ENCODE peak calls at places on chromosomes 4 and X, in nine cellular contexts. Y is suprapubic skin, N is SK-N-SH, O is transverse colon, U is GM12878, H is A549, P is tibial nerve, M is stomach, X is HepG2. D is an unnamed sample.

GRCh38 chrX:114985967-114986592 is 31.3 kb downstream of the IL13RA2 start:
- DNase-seq in Y (no peak), N (no peak), O (no peak), U (no peak), H (no peak), P (no peak), M (no peak), X (no peak), D (no peak)

GRCh38 chr4:84232311-84233095 is 266.6 kb downstream of the NKX6-1 start:
- DNase-seq in Y (no peak), N (no peak), O (no peak), U (no peak), H (no peak), P (no peak), M (no peak), X (no peak), D (no peak)

GRCh38 chrX:1385251-1385794 is 6.6 kb downstream of the SLC25A6 start:
- DNase-seq in Y (peak; percentile 55), N (peak; percentile 27), O (no peak), U (no peak), H (no peak), P (no peak), M (no peak), X (no peak), D (no peak)

GRCh38 chrX:24025741-24026402 is 1.1 kb downstream of the KLHL15 start:
- DNase-seq in Y (peak; percentile 65), N (no peak), O (no peak), U (no peak), H (peak; percentile 82), P (peak; percentile 14), M (no peak), X (no peak), D (no peak)

GRCh38 chrX:17542123-17542522 is 167.1 kb downstream of the NHS start:
- DNase-seq in Y (no peak), N (no peak), O (no peak), U (no peak), H (no peak), P (no peak), M (peak; percentile 52), X (no peak), D (no peak)

GRCh38 chr4:7004331-7004730 is 38.8 kb upstream of the TADA2B start:
- DNase-seq in Y (no peak), N (no peak), O (no peak), U (no peak), H (no peak), P (no peak), M (no peak), X (no peak), D (no peak)

GRCh38 chr4:73998040-73999011 is at the start of gene CXCL5:
- DNase-seq in Y (no peak), N (no peak), O (peak; percentile 16), U (no peak), H (peak; percentile 92), P (no peak), M (peak; percentile 44), X (no peak), D (no peak)

GRCh38 chrX:67619253-67619652 is 75.4 kb downstream of the AR start:
- DNase-seq in Y (no peak), N (no peak), O (no peak), U (no peak), H (peak; percentile 63), P (no peak), M (no peak), X (no peak), D (no peak)

GRCh38 chrX:72108666-72109065 is 23.0 kb downstream of the RTL5 start:
- DNase-seq in Y (no peak), N (no peak), O (no peak), U (no peak), H (no peak), P (no peak), M (no peak), X (no peak), D (no peak)

GRCh38 chrX:38028300-38028699 is 21.9 kb downstream of the SYTL5 start:
- DNase-seq in Y (no peak), N (no peak), O (no peak), U (no peak), H (no peak), P (no peak), M (no peak), X (no peak), D (no peak)

GRCh38 chr4:97235516-97235915 is 907.8 kb downstream of the STPG2 start:
- DNase-seq in Y (no peak), N (peak; percentile 3), O (no peak), U (no peak), H (no peak), P (no peak), M (no peak), X (no peak), D (no peak)

GRCh38 chr4:71216316-71216959 is 122.4 kb upstream of the SLC4A4 start:
- DNase-seq in Y (no peak), N (no peak), O (no peak), U (no peak), H (no peak), P (no peak), M (no peak), X (no peak), D (no peak)

GRCh38 chrX:35076061-35076460 is 133.5 kb downstream of the FAM47B start:
- DNase-seq in Y (no peak), N (no peak), O (no peak), U (no peak), H (peak; percentile 9), P (no peak), M (no peak), X (no peak), D (no peak)

GRCh38 chr4:71333960-71334951 is 4.6 kb upstream of the SLC4A4 start:
- DNase-seq in Y (no peak), N (no peak), O (no peak), U (no peak), H (no peak), P (no peak), M (no peak), X (no peak), D (no peak)

GRCh38 chr4:1473718-1474117 is 67.5 kb upstream of the NKX1-1 start:
- DNase-seq in Y (no peak), N (peak; percentile 7), O (no peak), U (no peak), H (no peak), P (no peak), M (no peak), X (no peak), D (no peak)

GRCh38 chrX:51332188-51332942 is at the start of gene NUDT10:
- DNase-seq in Y (peak; percentile 59), N (peak; percentile 81), O (peak; percentile 29), U (no peak), H (peak; percentile 12), P (no peak), M (no peak), X (no peak), D (peak; percentile 81)

GRCh38 chr4:54586343-54586953 is 71.3 kb upstream of the KIT start:
- DNase-seq in Y (no peak), N (no peak), O (peak; percentile 33), U (no peak), H (peak; percentile 4), P (no peak), M (no peak), X (no peak), D (no peak)

GRCh38 chrX:1493877-1494510 is 41.3 kb upstream of the ASMTL start:
- DNase-seq in Y (peak; percentile 22), N (no peak), O (peak; percentile 34), U (no peak), H (no peak), P (no peak), M (no peak), X (no peak), D (no peak)

GRCh38 chrX:53682885-53683555 is 3.5 kb downstream of the HUWE1 start:
- DNase-seq in Y (peak; percentile 67), N (peak; percentile 47), O (peak; percentile 25), U (no peak), H (peak; percentile 79), P (no peak), M (no peak), X (peak; percentile 43), D (no peak)
- TF ChIP-seq EP300 in Y (no peak), N (no peak), O (no peak), U (no peak), H (no peak), P (no peak), M (no peak), X (no peak), D (no peak)

DNA sequence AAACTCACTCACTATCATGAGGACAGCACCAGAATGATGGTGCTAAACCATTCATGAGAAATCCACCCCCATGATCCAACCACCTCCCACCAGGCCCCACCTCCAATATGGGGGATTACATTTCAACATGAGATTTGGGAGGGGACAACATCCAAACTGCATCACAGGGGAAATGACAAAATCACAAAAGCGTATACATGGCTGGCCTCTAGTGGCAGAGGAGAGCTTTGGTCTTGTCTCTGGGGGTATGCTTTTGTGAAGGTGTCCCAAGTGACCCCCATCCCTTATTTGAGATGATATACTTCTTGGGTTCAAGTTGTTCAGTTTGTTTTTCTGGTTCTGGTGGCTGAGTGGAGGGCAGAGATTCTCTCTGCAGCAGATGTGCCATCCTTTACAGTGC is 8.5 kb upstream of the SETD7 start:
- DNase-seq in Y (no peak), N (no peak), O (no peak), U (no peak), H (no peak), P (no peak), M (no peak), X (no peak), D (no peak)
- TF ChIP-seq CTCF in Y (no peak), N (peak; percentile 20), O (no peak), U (no peak), H (no peak), P (no peak), M (peak; percentile 7), X (peak; percentile 15), D (no peak)

GRCh38 chr4:77344001-77344400 is 187.0 kb downstream of the CCNG2 start:
- DNase-seq in Y (no peak), N (no peak), O (no peak), U (no peak), H (no peak), P (no peak), M (no peak), X (no peak), D (no peak)
- TF ChIP-seq EP300 in Y (no peak), N (no peak), O (no peak), U (no peak), H (no peak), P (no peak), M (no peak), X (no peak), D (no peak)

DNA sequence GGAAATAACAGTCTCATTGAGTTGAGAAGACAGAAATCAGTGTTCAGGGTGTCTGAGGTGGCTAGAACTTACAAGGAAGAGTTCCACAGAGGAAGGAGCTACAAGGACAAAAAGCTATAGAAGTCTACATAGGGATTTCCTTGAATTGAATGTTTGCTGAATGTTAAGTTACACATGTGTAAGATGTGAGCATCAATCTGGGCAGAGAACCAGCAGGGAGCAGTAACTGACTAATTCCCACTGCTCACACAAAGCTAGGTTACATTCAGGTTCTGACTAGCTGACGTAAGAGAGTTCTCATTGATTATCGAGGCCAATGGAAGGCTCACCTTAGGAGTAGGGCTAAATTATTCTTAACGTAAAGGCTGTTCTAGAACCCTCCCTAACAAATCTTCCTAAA is 60.5 kb downstream of the SLC30A9 start:
- DNase-seq in Y (no peak), N (no peak), O (no peak), U (no peak), H (no peak), P (no peak), M (no peak), X (no peak), D (no peak)
- TF ChIP-seq CTCF in Y (no peak), N (no peak), O (no peak), U (no peak), H (no peak), P (no peak), M (no peak), X (no peak), D (no peak)

D was measured in ovary.